ENCODE peak calls at places on chromosomes 1 and 21, in nine cellular contexts. R is Peyer's patch; O is CD8-positive, alpha-beta T cell; M is OCI-LY7; N is GM23338; X is ovary; J is stomach; E is pancreas; Q is SJSA1. L is an unnamed sample.
A peak's percentile ranks its signal among the peaks of the same experiment; 100 is the strongest.

GRCh38 chr21:29547998-29548397 is 249.3 kb downstream of the BACH1 start:
- DNase-seq in Q (no peak), M (no peak), O (no peak), N (no peak), X (no peak), E (no peak), J (no peak), R (no peak), L (no peak)

GRCh38 chr1:167344112-167344511 is 123.4 kb downstream of the POU2F1 start:
- DNase-seq in E (no peak), N (no peak), R (no peak), J (no peak), O (no peak), M (no peak), X (no peak), Q (no peak), L (no peak)

GRCh38 chr1:158055854-158056253 is 62.4 kb downstream of the KIRREL1 start:
- DNase-seq in M (peak; percentile 10), X (no peak), O (no peak), J (no peak), E (no peak), N (peak; percentile 39), R (no peak), Q (no peak), L (peak; percentile 86)

GRCh38 chr1:97563926-97564325 is 356.9 kb downstream of the DPYD start:
- DNase-seq in N (no peak), J (no peak), R (no peak), E (no peak), O (no peak), X (no peak), Q (no peak), M (no peak), L (no peak)

GRCh38 chr1:52098139-52098871 is 42.2 kb downstream of the BTF3L4 start:
- DNase-seq in Q (no peak), O (no peak), N (peak; percentile 18), X (no peak), R (no peak), E (no peak), M (no peak), J (no peak), L (no peak)

GRCh38 chr1:181257117-181257516 is 168.6 kb downstream of the IER5 start:
- DNase-seq in J (no peak), E (no peak), N (no peak), O (no peak), M (no peak), X (no peak), R (no peak), Q (no peak), L (no peak)

GRCh38 chr1:156150107-156151000 is 3.0 kb upstream of the SEMA4A start:
- DNase-seq in X (no peak), M (peak; percentile 56), J (no peak), O (no peak), E (no peak), R (no peak), Q (no peak), N (peak; percentile 36), L (no peak)

GRCh38 chr1:20643080-20643479 is 9.8 kb downstream of the PINK1 start:
- DNase-seq in R (no peak), Q (no peak), O (no peak), E (no peak), M (no peak), N (no peak), X (no peak), J (no peak), L (no peak)

GRCh38 chr1:205435904-205436573 is 14.2 kb upstream of the LEMD1 start:
- DNase-seq in E (no peak), N (peak; percentile 76), X (no peak), O (no peak), M (no peak), R (no peak), Q (no peak), J (no peak), L (peak; percentile 59)

DNA sequence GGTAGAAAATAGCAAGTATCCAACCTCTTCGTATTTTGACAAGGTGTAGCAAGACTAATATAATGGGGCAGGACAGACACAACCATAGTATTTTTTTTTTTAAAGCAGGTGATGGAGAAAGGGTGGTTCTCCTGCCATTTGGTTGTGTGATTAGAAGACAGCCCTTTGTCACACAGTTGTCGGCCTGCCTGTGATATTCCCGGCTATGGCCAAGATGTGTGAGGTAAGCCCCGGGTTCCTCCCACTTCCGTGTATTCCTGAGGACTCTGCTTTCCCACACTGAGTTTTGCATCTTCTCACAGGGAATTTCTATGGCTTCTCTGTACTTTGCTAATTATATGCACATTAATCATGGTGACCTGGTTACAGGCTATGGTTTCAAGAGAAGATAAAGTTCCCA is 35.9 kb downstream of the ZNF496 start:
- DNase-seq in R (no peak), E (no peak), N (no peak), Q (no peak), X (no peak), O (no peak), J (no peak), M (no peak), L (no peak)
- H3K4me3 ChIP-seq in R (no peak overlapping the region), E (no peak overlapping the region), N (peak overlapping the region; percentile 17), Q (no peak overlapping the region), X (no peak overlapping the region), O (no peak overlapping the region), J (no peak overlapping the region), M (no peak overlapping the region), L (no peak overlapping the region)

GRCh38 chr1:245605480-245606156 is 450.8 kb downstream of the KIF26B start:
- DNase-seq in M (no peak), X (no peak), R (no peak), O (no peak), Q (peak; percentile 70), E (no peak), J (no peak), N (no peak), L (no peak)

GRCh38 chr1:245611251-245611650 is 456.5 kb downstream of the KIF26B start:
- DNase-seq in M (no peak), X (no peak), N (no peak), R (no peak), Q (no peak), O (no peak), E (no peak), J (no peak), L (no peak)

GRCh38 chr1:245604979-245605378 is 450.2 kb downstream of the KIF26B start:
- DNase-seq in X (no peak), M (no peak), O (no peak), N (no peak), R (no peak), E (no peak), Q (no peak), J (no peak), L (no peak)

GRCh38 chr1:245606157-245606725 is 451.5 kb downstream of the KIF26B start:
- DNase-seq in M (no peak), R (no peak), E (no peak), N (no peak), X (no peak), O (no peak), Q (no peak), J (no peak), L (no peak)

DNA sequence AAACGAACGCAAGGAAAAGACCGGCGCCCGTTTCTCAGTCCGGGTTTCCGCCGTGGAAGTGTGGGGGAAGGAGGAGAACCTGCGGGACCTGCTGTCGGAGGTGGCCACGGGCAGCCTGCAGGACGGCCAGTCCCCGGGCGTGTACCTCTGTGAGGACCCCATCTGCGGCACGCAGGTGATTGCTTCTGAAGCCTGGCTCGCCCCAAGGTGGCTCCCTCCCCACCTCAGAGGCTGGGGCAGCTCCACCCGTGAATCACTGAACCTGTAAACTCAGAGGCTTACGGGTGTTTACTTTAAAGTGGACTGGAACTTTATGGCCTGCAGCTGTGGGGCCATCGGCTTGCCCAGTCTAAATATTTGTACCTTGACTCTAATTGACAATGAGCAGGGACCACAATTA is 454.6 kb downstream of the KIF26B start:
- DNase-seq in M (no peak), X (no peak), E (no peak), J (no peak), Q (peak; percentile 36), N (no peak), R (no peak), O (no peak), L (no peak)
- H3K27ac ChIP-seq in M (no peak overlapping the region), X (no peak overlapping the region), E (no peak overlapping the region), J (no peak overlapping the region), Q (no peak overlapping the region), N (no peak overlapping the region), R (no peak overlapping the region), O (no peak overlapping the region), L (no peak overlapping the region)

GRCh38 chr1:179126338-179127060 is 44.6 kb downstream of the TOR3A start:
- DNase-seq in R (no peak), E (peak; percentile 40), M (no peak), Q (no peak), J (peak; percentile 63), O (no peak), X (no peak), N (no peak), L (no peak)

GRCh38 chr1:179127163-179127895 is 45.5 kb downstream of the TOR3A start:
- DNase-seq in J (no peak), M (no peak), N (no peak), Q (peak; percentile 45), O (no peak), E (no peak), X (no peak), R (no peak), L (no peak)

GRCh38 chr1:179129702-179130473 is 48.0 kb downstream of the TOR3A start:
- DNase-seq in J (no peak), R (no peak), O (no peak), M (peak; percentile 78), Q (peak; percentile 46), E (no peak), N (no peak), X (no peak), L (no peak)

GRCh38 chr1:179124866-179125265 is 43.0 kb downstream of the TOR3A start:
- DNase-seq in O (no peak), Q (no peak), X (no peak), E (no peak), M (no peak), J (no peak), R (no peak), N (no peak), L (no peak)

GRCh38 chr1:179128520-179128919 is 46.6 kb downstream of the TOR3A start:
- DNase-seq in X (no peak), J (peak; percentile 41), N (no peak), O (no peak), E (no peak), Q (no peak), M (no peak), R (no peak), L (no peak)
- H3K4me1 ChIP-seq in X (peaks cover 6% of the 10 kb centered on the region), J (peaks cover 22% of the 10 kb centered on the region), N (no peaks in the 10 kb centered on the region), O (peaks cover 17% of the 10 kb centered on the region), E (peaks cover 24% of the 10 kb centered on the region), Q (peaks cover 51% of the 10 kb centered on the region), M (peaks cover 20% of the 10 kb centered on the region), R (no peaks in the 10 kb centered on the region), L (peaks cover 28% of the 10 kb centered on the region)

GRCh38 chr1:2073382-2074230 is 23.4 kb downstream of the PRKCZ start:
- DNase-seq in O (no peak), M (no peak), R (no peak), Q (no peak), J (no peak), X (no peak), E (no peak), N (no peak), L (no peak)
- H3K4me3 ChIP-seq in O (no peak overlapping the region), M (no peak overlapping the region), R (peak overlapping the region; percentile 35), Q (no peak overlapping the region), J (no peak overlapping the region), X (no peak overlapping the region), E (no peak overlapping the region), N (no peak overlapping the region), L (no peak overlapping the region)